ENCODE peak calls at places on chromosome 18, in nine cellular contexts. I, Q, K, M, Z, J, P, B and G are unnamed samples.

GRCh38 chr18:22971038-22971437 is 37.9 kb downstream of the RBBP8 start:
- ATAC-seq in P (no peak), K (no peak), J (no peak), Q (no peak), I (no peak), B (no peak), Z (no peak), M (no peak), G (no peak)

GRCh38 chr18:70195852-70196434 is 9.5 kb downstream of the RTTN start:
- ATAC-seq in J (peak), M (peak), K (peak), Z (no peak), B (peak), P (no peak), Q (peak), I (no peak), G (no peak)

GRCh38 chr18:49899647-49900330 is 86.5 kb upstream of the ACAA2 start:
- ATAC-seq in K (peak), B (no peak), Z (no peak), J (no peak), I (no peak), M (no peak), P (no peak), Q (no peak), G (no peak)

GRCh38 chr18:51446571-51447210 is 249.2 kb upstream of the MEX3C start:
- ATAC-seq in Q (no peak), Z (no peak), K (no peak), P (no peak), B (no peak), I (no peak), M (no peak), J (no peak), G (no peak)

GRCh38 chr18:22168360-22168921 is 948 bp upstream of the GATA6 start:
- ATAC-seq in Q (no peak), J (peak), M (no peak), P (no peak), I (no peak), B (peak), Z (no peak), K (no peak), G (no peak)

GRCh38 chr18:36934884-36935283 is 106.0 kb downstream of the KIAA1328 start:
- ATAC-seq in I (no peak), M (no peak), B (no peak), Z (no peak), J (no peak), P (no peak), K (no peak), Q (no peak), G (no peak)

GRCh38 chr18:9952633-9953416 is 39.0 kb downstream of the VAPA start:
- ATAC-seq in M (no peak), Z (no peak), K (no peak), J (peak), P (no peak), B (no peak), Q (peak), I (no peak), G (no peak)

GRCh38 chr18:53115876-53116585 is 776.0 kb downstream of the DCC start:
- ATAC-seq in Q (no peak), K (no peak), B (no peak), M (no peak), J (no peak), I (no peak), Z (no peak), P (no peak), G (no peak)

GRCh38 chr18:48454146-48454796 is 45.1 kb upstream of the ZBTB7C start:
- ATAC-seq in Z (no peak), I (no peak), M (no peak), K (no peak), P (no peak), J (no peak), Q (no peak), B (no peak), G (no peak)

GRCh38 chr18:68054669-68055068 is 538.1 kb upstream of the DSEL start:
- ATAC-seq in Z (no peak), B (no peak), J (no peak), Q (no peak), I (no peak), P (no peak), M (no peak), K (no peak), G (no peak)

GRCh38 chr18:59742325-59743111 is 45.3 kb upstream of the CCBE1 start:
- ATAC-seq in Q (no peak), M (no peak), I (no peak), K (peak), J (peak), P (no peak), B (no peak), Z (no peak), G (no peak)

GRCh38 chr18:9989481-9989880 is 75.7 kb downstream of the VAPA start:
- ATAC-seq in K (no peak), B (no peak), Q (no peak), M (no peak), P (no peak), I (no peak), J (no peak), Z (no peak), G (no peak)

GRCh38 chr18:50076245-50076644 is 118.7 kb downstream of the MYO5B start:
- ATAC-seq in Q (no peak), I (no peak), B (no peak), P (no peak), Z (no peak), M (no peak), K (no peak), J (no peak), G (no peak)

GRCh38 chr18:4734021-4734420 is 278.9 kb upstream of the DLGAP1 start:
- ATAC-seq in Z (no peak), M (no peak), K (no peak), Q (no peak), J (no peak), I (no peak), P (no peak), B (no peak), G (no peak)

GRCh38 chr18:79611040-79611681 is 68.4 kb upstream of the CTDP1 start:
- ATAC-seq in M (no peak), Q (no peak), J (no peak), I (no peak), Z (no peak), B (no peak), K (peak), P (no peak), G (no peak)